ENCODE peak calls at places on chromosomes 6 and 20, in eight cellular contexts. D is RWPE1, M is GM23248, S is neural progenitor cell, Q is OCI-LY7, C is left ventricle myocardium inferior, H is H9, J is fibroblast of lung. O is an unnamed sample.

GRCh38 chr6:47086051-47086770 is 44.1 kb upstream of the ADGRF1 start:
- DNase-seq in D (no peak), M (no peak), S (no peak), Q (no peak), C (no peak), H (no peak), J (no peak), O (no peak)

GRCh38 chr6:132813173-132813856 is 1.1 kb upstream of the RPS12 start:
- DNase-seq in D (no peak), M (peak), S (peak), Q (peak), C (peak), H (peak), J (peak), O (peak)

GRCh38 chr6:158303210-158303731 is 9.0 kb upstream of the TULP4 start:
- DNase-seq in D (no peak), M (no peak), S (no peak), Q (no peak), C (no peak), H (no peak), J (no peak), O (no peak)

GRCh38 chr6:29653452-29654038 is 3.3 kb upstream of the MOG start:
- DNase-seq in D (peak), M (peak), S (peak), Q (peak), C (no peak), H (no peak), J (peak), O (peak)

GRCh38 chr6:166365221-166365620 is 17.5 kb downstream of the MPC1 start:
- DNase-seq in D (no peak), M (peak), S (peak), Q (no peak), C (no peak), H (no peak), J (peak), O (no peak)

GRCh38 chr20:32483351-32484220 is 101.5 kb downstream of the NOL4L start:
- DNase-seq in D (peak), M (peak), S (peak), Q (peak), C (peak), H (peak), J (peak), O (peak)

GRCh38 chr6:27066802-27067201 is 180.7 kb upstream of the PRSS16 start:
- DNase-seq in D (no peak), M (no peak), S (no peak), Q (no peak), C (no peak), H (no peak), J (no peak), O (no peak)

GRCh38 chr6:75144396-75144795 is 61.5 kb downstream of the COL12A1 start:
- DNase-seq in D (no peak), M (no peak), S (no peak), Q (no peak), C (no peak), H (no peak), J (no peak), O (no peak)

GRCh38 chr20:32517914-32518592 is 67.1 kb downstream of the NOL4L start:
- DNase-seq in D (no peak), M (no peak), S (no peak), Q (no peak), C (no peak), H (no peak), J (no peak), O (no peak)

GRCh38 chr6:168599118-168599494 is 158.1 kb downstream of the SMOC2 start:
- DNase-seq in D (no peak), M (no peak), S (no peak), Q (no peak), C (no peak), H (no peak), J (no peak), O (no peak)

DNA sequence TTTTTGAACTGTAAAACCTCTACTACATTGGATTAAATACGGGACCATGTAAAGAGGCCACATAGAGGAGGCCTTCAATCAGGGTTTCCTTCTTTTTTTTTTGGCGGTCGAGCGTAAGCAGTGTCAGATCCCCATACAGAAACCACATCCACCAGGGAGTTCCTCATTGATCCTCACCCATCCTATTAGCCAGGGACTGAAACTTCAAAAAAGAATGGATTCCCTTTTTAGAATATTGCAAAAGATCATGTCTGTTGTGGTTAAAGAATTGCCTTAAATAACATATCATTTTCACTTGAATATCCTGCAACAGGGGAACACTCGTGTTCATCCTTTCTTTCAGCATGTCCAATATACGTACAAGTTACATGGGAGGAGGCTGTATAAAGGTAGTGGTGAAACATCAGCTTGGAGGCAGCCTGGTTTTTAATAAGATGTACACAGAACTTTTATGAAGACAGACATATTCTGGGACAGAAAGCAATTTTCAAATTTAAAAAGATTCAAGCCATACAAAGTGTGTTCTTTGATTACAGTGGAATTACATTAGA is 96.1 kb downstream of the PPP1R14C start:
- DNase-seq in D (no peak), M (no peak), S (no peak), Q (no peak), C (no peak), H (no peak), J (no peak), O (no peak)
- H3K27ac ChIP-seq in D (no peak), M (peak), S (no peak), Q (no peak), C (peak), H (no peak), J (no peak), O (no peak)

DNA sequence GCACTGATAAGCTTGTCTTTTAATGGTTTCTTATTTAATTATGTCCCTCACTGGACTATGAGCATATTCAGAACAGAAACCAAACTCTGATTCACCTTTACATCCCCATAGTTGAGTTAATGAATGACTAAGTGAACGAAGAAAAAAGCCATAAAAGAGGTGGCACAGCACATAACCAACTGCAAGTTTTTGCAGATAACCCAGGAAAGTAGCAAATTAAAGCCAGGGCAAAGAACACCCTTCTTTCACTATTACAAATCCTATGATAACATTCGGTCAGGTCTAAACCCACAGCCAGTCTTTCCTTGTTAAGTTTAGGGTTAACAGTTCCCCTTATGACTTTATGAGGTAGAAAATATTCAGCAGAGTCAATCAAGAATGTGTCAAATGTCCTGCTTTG is 102.7 kb downstream of the RIN2 start:
- DNase-seq in D (no peak), M (peak), S (no peak), Q (no peak), C (no peak), H (no peak), J (no peak), O (no peak)
- H3K27ac ChIP-seq in D (no peak), M (no peak), S (no peak), Q (no peak), C (no peak), H (no peak), J (no peak), O (no peak)

DNA sequence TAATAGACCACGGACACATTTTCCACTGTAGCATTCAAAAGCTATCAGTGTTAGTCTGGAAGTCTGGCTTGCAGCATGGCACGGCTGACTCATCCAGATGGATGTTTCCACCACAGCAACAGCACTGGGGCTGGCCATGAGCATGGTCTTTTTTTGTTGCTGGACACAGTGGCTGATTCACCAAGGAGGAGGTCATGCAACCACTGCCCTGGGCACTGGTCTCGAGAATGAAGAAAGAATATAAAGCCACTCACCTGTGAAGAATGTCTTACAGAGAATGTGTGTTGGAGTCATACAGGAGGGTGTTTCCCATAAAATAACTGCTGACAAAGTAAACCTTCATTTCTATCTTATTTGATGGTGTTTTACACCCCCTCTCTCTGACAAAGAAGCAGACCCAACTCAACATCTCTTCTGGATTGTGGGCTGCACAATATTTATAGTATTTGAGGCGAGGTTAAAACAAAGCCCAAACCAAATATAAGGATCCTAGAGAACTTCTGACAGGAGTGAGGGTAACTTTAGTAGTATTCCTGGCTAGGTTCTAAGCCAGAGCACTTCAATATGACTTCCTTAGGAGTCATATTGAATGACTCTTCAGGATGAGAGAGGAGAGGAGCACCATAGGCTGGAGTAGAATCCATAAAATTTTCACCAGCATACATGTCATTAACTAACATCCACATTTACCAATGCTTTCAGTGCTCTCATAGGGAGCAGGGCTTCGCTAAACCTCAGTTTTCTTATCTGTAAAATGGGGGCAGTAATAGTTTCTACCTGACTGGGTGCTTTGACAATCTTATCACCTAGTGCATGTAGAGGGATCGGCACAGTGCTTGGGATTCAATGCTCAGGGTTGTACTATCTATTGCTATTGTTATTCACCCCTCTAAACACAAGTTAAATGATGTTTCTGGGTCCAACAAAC is 121.4 kb downstream of the KIF13A start:
- DNase-seq in D (peak), M (peak), S (no peak), Q (no peak), C (peak), H (no peak), J (peak), O (no peak)
- H3K27ac ChIP-seq in D (peak), M (peak), S (no peak), Q (no peak), C (peak), H (no peak), J (peak), O (no peak)

DNA sequence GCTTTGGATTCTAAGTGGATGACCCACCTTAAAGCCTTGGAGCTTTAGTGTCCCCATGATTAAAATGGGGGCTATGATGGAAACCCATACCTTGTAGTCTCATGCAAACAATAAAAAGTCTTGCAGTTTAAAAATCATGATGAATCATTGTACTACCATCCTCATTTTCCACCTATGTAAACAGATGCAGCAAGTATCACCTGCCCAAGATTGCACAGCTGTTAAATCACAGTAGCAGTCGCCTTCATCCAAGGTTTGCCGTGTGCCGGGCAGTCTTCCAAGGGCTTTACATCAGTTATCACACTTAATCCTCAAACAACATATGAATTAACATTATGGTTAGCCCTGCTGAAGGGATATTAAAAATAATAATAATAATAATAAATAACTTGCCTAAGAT is 210.3 kb downstream of the FOXA2 start:
- DNase-seq in D (peak), M (no peak), S (no peak), Q (no peak), C (no peak), H (no peak), J (no peak), O (no peak)
- H3K27ac ChIP-seq in D (peak), M (no peak), S (no peak), Q (no peak), C (no peak), H (no peak), J (no peak), O (no peak)